ENCODE peak calls at places on chromosome 6, in six cellular contexts. I, O, U, S, E and N are unnamed samples.
A peak's percentile ranks its signal among the peaks of the same experiment; 100 is the strongest.

GRCh38 chr6:64504509-64504908 is 868.9 kb downstream of the PHF3 start:
- DNase-seq in I (no peak), O (no peak), U (no peak), S (no peak), E (no peak), N (no peak)

GRCh38 chr6:4774715-4775590 is 1.3 kb upstream of the CDYL start:
- DNase-seq in I (peak; percentile 72), O (peak; percentile 12), U (peak; percentile 37), S (no peak), E (no peak), N (peak; percentile 30)

GRCh38 chr6:100346203-100346602 is 118.5 kb downstream of the SIM1 start:
- DNase-seq in I (no peak), O (no peak), U (no peak), S (peak; percentile 56), E (no peak), N (no peak)

GRCh38 chr6:90286884-90287488 is 9.7 kb downstream of the BACH2 start:
- DNase-seq in I (no peak), O (peak; percentile 48), U (peak; percentile 83), S (no peak), E (no peak), N (no peak)

GRCh38 chr6:125275779-125276178 is 26.0 kb downstream of the HDDC2 start:
- DNase-seq in I (no peak), O (no peak), U (no peak), S (no peak), E (no peak), N (no peak)

GRCh38 chr6:100915876-100916275 is 34.7 kb upstream of the ASCC3 start:
- DNase-seq in I (no peak), O (no peak), U (no peak), S (no peak), E (no peak), N (no peak)

GRCh38 chr6:82017773-82018172 is 229.8 kb downstream of the IBTK start:
- DNase-seq in I (no peak), O (no peak), U (no peak), S (no peak), E (no peak), N (no peak)

GRCh38 chr6:114040871-114041270 is 69.9 kb upstream of the HDAC2 start:
- DNase-seq in I (no peak), O (no peak), U (no peak), S (no peak), E (no peak), N (no peak)

GRCh38 chr6:105243487-105243886 is 63.7 kb upstream of the POPDC3 start:
- DNase-seq in I (no peak), O (no peak), U (no peak), S (no peak), E (no peak), N (no peak)

GRCh38 chr6:106199998-106200397 is 113.9 kb downstream of the PRDM1 start:
- DNase-seq in I (no peak), O (no peak), U (no peak), S (no peak), E (peak; percentile 60), N (peak; percentile 81)

GRCh38 chr6:170180671-170181337 is 110.1 kb downstream of the DLL1 start:
- DNase-seq in I (no peak), O (no peak), U (no peak), S (no peak), E (no peak), N (no peak)

GRCh38 chr6:46651006-46651405 is 1.6 kb downstream of the CYP39A1 start:
- DNase-seq in I (no peak), O (no peak), U (no peak), S (no peak), E (no peak), N (no peak)

GRCh38 chr6:70175770-70176169 is 127.1 kb downstream of the COL9A1 start:
- DNase-seq in I (no peak), O (no peak), U (no peak), S (no peak), E (no peak), N (no peak)

DNA sequence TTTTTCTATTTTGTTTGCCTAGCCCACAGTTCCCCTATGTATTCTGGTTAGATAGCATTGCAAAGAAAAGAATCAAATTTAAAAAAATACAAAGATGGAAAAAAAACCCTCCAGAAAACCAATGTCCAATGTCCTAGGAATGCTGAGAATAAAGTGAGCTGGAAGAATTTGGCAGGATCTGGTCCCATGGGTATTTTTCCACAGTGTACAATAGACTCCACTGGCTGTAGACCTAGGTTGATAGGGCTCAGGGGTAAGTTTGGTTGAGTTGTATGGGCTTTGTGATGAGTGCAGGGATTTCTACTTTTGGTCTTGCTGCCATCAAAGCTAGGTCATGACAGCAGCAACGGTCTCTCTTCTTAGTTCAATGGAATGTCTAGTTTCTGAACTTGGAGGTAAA is 41.5 kb downstream of the SLC22A2 start:
- DNase-seq in I (no peak), O (no peak), U (no peak), S (no peak), E (no peak), N (no peak)
- H3K27ac ChIP-seq in I (no peak overlapping the region), O (no peak overlapping the region), U (no peak overlapping the region), S (no peak overlapping the region), E (no peak overlapping the region), N (no peak overlapping the region)

DNA sequence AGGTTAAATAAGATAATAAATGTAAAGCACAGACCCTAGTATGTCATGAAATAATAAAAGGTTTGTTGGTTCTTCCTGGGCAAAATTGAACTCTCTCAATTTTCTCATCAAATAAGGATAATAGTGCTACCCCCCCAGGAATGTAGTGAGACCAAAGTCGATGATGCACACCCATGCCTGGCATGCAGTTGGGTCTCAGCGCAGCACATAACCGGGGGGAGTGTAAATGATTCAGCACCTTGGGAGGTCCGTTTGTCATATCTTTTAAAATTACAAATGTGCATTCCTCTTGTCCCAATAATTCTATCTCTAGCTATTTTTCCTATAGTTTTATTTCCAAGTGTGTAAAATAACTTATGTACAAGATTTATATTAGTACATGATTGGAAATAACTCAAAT is 31.3 kb upstream of the CCDC167 start:
- DNase-seq in I (no peak), O (no peak), U (no peak), S (no peak), E (no peak), N (no peak)
- H3K27ac ChIP-seq in I (no peak overlapping the region), O (no peak overlapping the region), U (no peak overlapping the region), S (no peak overlapping the region), E (no peak overlapping the region), N (no peak overlapping the region)

DNA sequence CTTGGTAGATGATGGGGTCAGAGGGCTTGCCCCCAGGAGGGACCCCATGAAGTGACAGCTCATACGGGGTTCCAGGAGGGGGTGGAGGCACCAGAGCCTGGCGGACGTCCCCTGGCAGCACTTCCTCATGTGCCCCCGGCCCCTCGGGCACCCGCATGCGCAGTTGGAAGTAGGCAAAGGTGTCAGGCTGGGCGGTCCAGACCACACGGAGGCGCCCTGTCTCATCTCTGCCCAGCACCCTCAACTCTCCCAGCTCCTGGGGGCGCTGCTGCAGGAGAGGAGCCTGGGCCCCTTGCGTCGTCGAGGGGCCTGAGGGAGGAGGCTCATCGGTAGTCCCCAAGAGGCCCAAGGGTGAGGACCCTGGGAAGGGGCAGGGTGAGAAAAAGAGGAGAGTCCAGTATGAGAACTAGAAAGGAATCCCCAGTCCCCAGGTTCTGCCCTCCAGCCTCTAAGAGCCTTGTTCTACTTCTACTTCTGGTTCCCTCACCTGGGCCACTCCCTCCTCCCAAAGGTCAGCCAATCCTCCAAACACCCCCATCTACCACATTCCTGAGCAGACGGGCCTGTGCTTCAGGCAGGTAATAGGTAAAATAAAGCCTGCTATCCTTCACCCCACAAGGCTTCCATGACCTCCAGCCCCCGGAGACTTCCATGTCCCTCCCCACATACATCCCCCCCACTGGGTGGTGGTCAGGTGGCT is 23.2 kb downstream of the TNXB start:
- DNase-seq in I (no peak), O (no peak), U (no peak), S (no peak), E (no peak), N (no peak)
- H3K27ac ChIP-seq in I (peak overlapping the region; percentile 79), O (no peak overlapping the region), U (no peak overlapping the region), S (no peak overlapping the region), E (no peak overlapping the region), N (no peak overlapping the region)

DNA sequence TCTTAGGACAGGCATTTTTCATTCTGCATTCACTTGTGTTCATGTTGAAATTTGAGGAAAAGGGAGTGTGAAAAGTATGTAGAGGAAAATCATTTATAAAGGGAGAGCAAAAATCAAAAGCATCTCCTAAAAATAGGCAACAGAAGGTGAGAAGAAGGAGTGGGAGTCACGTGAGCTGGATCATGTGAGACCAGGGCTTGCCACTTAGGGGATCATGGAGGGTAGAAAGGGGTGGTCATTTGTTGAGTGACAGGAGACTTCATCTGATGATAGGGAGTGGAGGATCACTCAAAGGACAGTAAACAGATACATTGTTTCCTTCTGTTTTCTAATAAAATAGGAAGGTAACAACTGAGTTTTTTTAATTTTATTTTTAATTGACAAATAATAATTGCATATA is 17.1 kb downstream of the RBM24 start:
- DNase-seq in I (no peak), O (no peak), U (no peak), S (no peak), E (no peak), N (no peak)
- H3K27ac ChIP-seq in I (peak overlapping the region; percentile 46), O (no peak overlapping the region), U (no peak overlapping the region), S (no peak overlapping the region), E (no peak overlapping the region), N (no peak overlapping the region)

GRCh38 chr6:166241974-166242373 is 66.2 kb downstream of the PRR18 start:
- DNase-seq in I (no peak), O (no peak), U (no peak), S (no peak), E (no peak), N (no peak)
- H3K27ac ChIP-seq in I (no peak overlapping the region), O (no peak overlapping the region), U (no peak overlapping the region), S (no peak overlapping the region), E (no peak overlapping the region), N (no peak overlapping the region)

DNA sequence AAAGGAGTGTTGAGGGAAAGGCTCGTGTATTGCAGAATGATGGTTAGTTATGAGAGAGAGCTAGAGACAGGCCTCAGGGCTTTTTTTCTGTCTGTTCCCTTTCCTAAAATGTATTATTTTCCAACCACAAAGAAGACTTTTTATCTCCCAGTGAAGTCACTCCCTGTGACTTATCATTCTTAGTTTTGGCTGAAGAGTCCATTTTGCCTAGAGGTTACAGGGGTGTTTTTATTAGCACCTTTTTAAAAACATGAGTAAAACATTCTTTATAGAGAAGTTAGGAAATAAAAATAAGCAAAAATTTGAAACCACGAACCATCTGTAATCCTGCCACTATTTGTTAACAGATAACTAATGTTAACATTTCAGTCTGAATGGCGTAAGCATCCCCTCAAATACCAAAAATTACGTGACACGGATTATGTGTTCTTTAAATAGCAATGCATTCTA is 37.3 kb upstream of the LTV1 start:
- DNase-seq in I (no peak), O (no peak), U (no peak), S (no peak), E (no peak), N (no peak)
- H3K27ac ChIP-seq in I (peak overlapping the region; percentile 3), O (no peak overlapping the region), U (no peak overlapping the region), S (no peak overlapping the region), E (no peak overlapping the region), N (no peak overlapping the region)

DNA sequence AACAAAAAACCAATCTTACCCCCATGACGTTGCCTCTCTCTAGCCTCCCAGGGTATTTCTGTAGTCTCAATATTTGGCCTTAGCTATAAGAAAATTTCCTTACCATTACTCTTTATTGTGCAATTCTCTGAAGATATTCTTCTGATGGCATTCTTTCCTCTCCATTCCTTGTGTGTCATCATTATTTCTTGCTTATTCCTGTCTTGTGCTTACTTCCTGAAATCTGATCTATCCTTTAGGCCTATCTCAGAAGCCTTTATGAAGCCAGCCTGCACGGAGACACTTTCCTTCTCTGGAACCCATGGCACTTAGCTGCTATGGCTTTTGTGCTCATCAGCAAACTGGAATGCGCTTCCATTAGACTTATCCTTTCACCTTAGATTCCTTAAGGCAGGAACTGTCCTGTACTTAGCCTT is 65.9 kb upstream of the DDR1 start:
- DNase-seq in I (no peak), O (no peak), U (no peak), S (no peak), E (peak; percentile 70), N (peak; percentile 88)
- H3K27ac ChIP-seq in I (no peak overlapping the region), O (no peak overlapping the region), U (no peak overlapping the region), S (peak overlapping the region; percentile 78), E (peak overlapping the region; percentile 100), N (peak overlapping the region; percentile 92)